ENCODE peak calls at places on chromosome 1, in nine cellular contexts. N is GM12865, P is psoas muscle, A is ovary, Z is GM23338, Y is WERI-Rb-1, S is hepatocyte, H is endothelial cell, R is activated B cell treated with CpG ODN at 0.5 μM for 24 hours. M is an unnamed sample.

GRCh38 chr1:243471026-243471685 is 215.3 kb downstream of the SDCCAG8 start:
- DNase-seq in S (no peak), Y (peak), H (no peak), P (no peak), R (no peak), N (no peak), A (no peak), Z (no peak), M (no peak)

GRCh38 chr1:202143768-202144509 is 598 bp downstream of the ARL8A start:
- DNase-seq in Z (peak), R (peak), N (peak), Y (peak), H (peak), P (peak), A (peak), S (peak), M (no peak)

GRCh38 chr1:154808909-154809262 is 61.2 kb downstream of the KCNN3 start:
- DNase-seq in S (no peak), Z (no peak), A (no peak), P (peak), Y (peak), H (no peak), N (peak), R (no peak), M (no peak)

GRCh38 chr1:16351449-16351993 is 759 bp downstream of the FBXO42 start:
- DNase-seq in Y (no peak), A (no peak), S (peak), P (no peak), N (no peak), R (no peak), H (no peak), Z (peak), M (no peak)

GRCh38 chr1:242524571-242525359 is at the start of gene PLD5:
- DNase-seq in H (peak), A (peak), P (no peak), R (peak), Y (peak), S (peak), N (no peak), Z (peak), M (peak)

GRCh38 chr1:220338759-220339158 is 66.5 kb upstream of the RAB3GAP2 start:
- DNase-seq in A (no peak), P (no peak), R (no peak), N (no peak), Z (peak), H (no peak), S (no peak), Y (no peak), M (no peak)

GRCh38 chr1:75768021-75768420 is 18.0 kb upstream of the RABGGTB start:
- DNase-seq in N (no peak), H (no peak), P (no peak), A (no peak), Y (no peak), Z (peak), S (no peak), R (no peak), M (no peak)

GRCh38 chr1:85578321-85579295 is 2.0 kb upstream of the CCN1 start:
- DNase-seq in P (no peak), Y (no peak), Z (peak), S (peak), A (no peak), N (no peak), R (no peak), H (no peak), M (no peak)

GRCh38 chr1:223811634-223812101 is 34.1 kb downstream of the TP53BP2 start:
- DNase-seq in Y (no peak), P (no peak), H (no peak), Z (peak), N (peak), S (no peak), A (no peak), R (no peak), M (no peak)
- TF ChIP-seq CTCF in Y (no peak), P (peak), H (no peak), Z (peak), N (peak), S (peak), A (no peak), R (no peak), M (no peak)

DNA sequence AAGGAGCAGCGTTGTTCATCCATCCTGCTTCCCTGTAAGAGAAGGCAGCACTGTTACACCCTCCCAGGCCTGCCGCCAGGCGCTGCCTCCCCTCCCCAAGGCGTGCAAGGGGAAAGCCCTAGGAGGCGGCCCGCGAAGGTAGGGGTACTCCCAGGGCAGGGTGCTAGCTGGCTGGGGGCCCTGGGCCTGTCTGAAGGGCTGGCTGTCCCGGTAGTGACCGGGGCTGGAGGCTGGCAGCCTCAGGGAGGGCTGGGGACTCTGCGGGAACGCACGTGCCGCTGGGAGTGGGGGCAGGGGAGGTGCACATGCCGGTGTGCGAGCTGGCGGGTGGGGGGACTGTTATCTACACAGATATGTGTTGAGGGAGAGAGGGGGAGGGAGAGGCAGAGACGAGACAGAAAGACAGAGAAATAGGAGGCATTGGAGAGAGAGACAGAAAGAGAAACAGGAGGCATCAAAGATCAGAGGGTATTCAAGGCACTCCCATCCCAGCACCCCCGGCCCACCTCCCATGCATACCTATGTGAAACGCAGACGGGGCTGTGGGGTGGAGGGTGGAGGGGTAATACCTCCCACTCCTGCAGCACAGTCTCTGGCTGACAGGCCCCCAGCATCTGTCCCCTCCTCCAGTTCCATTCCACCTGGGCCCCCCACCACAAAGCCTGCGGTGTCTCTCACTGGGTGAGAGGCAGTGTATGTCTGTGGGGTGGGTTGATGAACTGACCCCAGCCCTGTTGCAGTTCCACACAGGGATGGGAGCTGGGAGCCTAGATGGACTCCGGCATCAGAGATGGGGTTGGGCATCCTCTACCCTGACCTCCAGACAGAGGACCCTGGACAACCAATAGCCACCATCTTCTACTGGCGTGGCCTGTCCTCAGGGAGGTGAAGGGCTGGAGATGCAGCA is 49.9 kb downstream of the RAP1GAP start:
- DNase-seq in Z (peak), Y (no peak), A (no peak), P (no peak), R (no peak), S (peak), N (no peak), H (no peak), M (no peak)
- TF ChIP-seq CTCF in Z (no peak), Y (no peak), A (no peak), P (no peak), R (no peak), S (no peak), N (no peak), H (no peak), M (no peak)

GRCh38 chr1:227782226-227782625 is 33.2 kb upstream of the PRSS38 start:
- DNase-seq in S (no peak), Z (no peak), R (no peak), N (no peak), P (peak), Y (no peak), A (no peak), H (no peak), M (no peak)
- TF ChIP-seq CTCF in S (no peak), Z (no peak), R (no peak), N (no peak), P (no peak), Y (no peak), A (no peak), H (no peak), M (no peak)

GRCh38 chr1:206658264-206658980 is 23.1 kb downstream of the DYRK3 start:
- DNase-seq in P (peak), Z (peak), Y (peak), R (peak), H (peak), A (no peak), S (peak), N (peak), M (no peak)
- TF ChIP-seq CTCF in P (peak), Z (peak), Y (peak), R (no peak), H (peak), A (no peak), S (peak), N (peak), M (peak)

DNA sequence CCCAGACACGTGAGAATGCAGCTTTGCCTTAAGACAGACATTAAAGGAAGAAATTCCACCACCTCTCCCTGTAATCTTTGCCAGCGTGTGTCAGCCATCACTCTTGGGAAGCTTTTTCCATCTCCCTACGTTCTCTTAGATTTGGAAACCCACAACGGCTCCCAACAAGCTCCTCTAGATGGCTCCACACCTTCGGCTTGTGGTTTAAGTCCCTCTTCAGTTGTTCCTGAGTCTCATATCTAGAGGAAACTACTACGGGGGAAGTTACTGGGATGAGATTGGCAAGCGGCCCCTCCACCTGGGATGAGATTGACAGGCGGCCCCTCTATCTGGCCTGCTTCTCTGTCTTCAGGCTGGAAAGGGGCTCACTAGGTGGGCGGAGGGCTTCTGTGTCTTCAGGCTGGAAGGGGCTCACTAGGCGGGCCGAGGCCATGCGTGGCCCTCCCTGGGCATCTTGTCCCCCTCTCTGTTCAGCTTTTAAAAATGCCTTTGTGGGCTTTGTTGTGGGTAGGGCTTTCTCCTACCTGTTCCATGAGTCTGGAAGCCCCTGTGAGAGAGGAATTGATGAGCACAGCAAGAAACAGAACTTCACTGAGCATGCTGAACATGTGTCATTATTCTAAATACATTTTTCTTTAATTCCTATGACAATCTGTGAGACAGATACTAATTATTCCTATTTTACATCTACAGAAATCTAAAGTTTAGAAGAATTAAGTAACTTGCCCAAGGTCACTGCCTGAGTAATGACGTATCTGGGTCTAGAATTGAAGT is 670.5 kb downstream of the KIF26B start:
- DNase-seq in P (no peak), N (no peak), R (no peak), Y (no peak), Z (peak), S (peak), A (no peak), H (no peak), M (no peak)
- TF ChIP-seq CTCF in P (no peak), N (no peak), R (no peak), Y (no peak), Z (peak), S (peak), A (no peak), H (no peak), M (no peak)

GRCh38 chr1:236391008-236391407 is 3.1 kb upstream of the EDARADD start:
- DNase-seq in A (no peak), R (no peak), S (no peak), Y (no peak), P (no peak), H (no peak), N (no peak), Z (no peak), M (no peak)

GRCh38 chr1:236394016-236394481 is at the start of gene EDARADD:
- DNase-seq in N (peak), A (no peak), R (no peak), S (no peak), H (no peak), Z (no peak), P (no peak), Y (no peak), M (no peak)

GRCh38 chr1:236389253-236389652 is 4.8 kb upstream of the EDARADD start:
- DNase-seq in Z (no peak), A (no peak), N (no peak), S (no peak), Y (no peak), P (no peak), R (no peak), H (no peak), M (no peak)

GRCh38 chr1:236394905-236395779 is 1.1 kb downstream of the EDARADD start:
- DNase-seq in H (peak), R (peak), S (peak), Y (peak), N (peak), P (no peak), A (no peak), Z (peak), M (no peak)

DNA sequence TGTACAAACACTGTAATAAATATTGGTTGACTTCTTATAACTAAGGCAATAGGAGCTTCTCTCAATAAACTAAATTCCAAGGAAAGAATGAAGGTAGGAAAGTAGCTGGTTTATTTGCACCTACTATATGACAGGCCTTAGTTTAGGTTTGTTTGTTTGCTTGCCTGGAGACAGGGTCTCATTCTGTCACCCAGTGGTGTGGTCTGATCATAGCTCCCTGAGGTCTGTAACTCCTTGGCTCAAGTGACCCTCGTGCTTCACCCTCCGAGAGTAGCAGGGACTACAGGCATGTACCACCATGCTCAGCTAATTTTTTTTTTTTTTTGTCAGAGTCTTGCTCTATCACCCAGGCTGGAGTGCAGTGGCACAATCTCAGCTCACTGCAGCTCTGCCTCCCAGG is 1.9 kb upstream of the EDARADD start:
- DNase-seq in S (no peak), A (no peak), H (no peak), Z (no peak), Y (no peak), P (no peak), R (no peak), N (no peak), M (no peak)
- TF ChIP-seq CTCF in S (no peak), A (no peak), H (no peak), Z (no peak), Y (no peak), P (no peak), R (no peak), N (no peak), M (no peak)

DNA sequence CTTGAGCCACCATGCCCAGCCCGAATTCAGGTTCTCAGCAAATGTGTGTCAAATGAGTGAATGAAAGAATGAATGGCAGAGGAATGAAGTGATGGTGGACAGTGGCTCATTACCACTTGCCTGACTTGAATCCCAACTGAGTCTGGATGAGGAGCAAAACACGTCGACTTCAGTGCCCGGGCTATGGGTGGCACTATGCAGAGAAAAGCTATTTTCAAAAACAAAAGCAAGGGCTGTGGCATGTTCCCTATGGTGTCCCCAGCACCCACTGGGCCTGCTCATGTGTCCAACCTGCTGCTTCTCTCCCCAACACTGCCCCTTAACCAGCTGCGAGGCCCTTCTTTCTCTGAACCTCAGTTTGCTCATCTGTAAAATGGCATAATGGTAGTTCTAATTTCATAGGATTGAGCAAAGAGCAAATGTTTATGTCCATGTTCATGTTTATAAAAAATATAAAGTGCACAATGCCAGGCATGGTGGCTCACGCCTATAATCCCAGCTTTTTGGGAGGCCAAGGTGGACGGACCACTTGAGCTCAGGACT is 4.3 kb upstream of the MAD2L2 start:
- DNase-seq in Y (no peak), A (no peak), N (no peak), H (no peak), S (no peak), R (no peak), Z (no peak), P (no peak), M (no peak)
- TF ChIP-seq CTCF in Y (no peak), A (no peak), N (no peak), H (no peak), S (no peak), R (no peak), Z (peak), P (no peak), M (no peak)

GRCh38 chr1:12339410-12339809 is 109.6 kb downstream of the VPS13D start:
- DNase-seq in A (no peak), Z (peak), Y (no peak), R (no peak), H (no peak), N (no peak), P (no peak), S (peak), M (no peak)
- TF ChIP-seq CTCF in A (no peak), Z (peak), Y (peak), R (no peak), H (no peak), N (no peak), P (no peak), S (peak), M (no peak)

GRCh38 chr1:113147073-113147625 is 74.2 kb downstream of the LRIG2 start:
- DNase-seq in Y (no peak), Z (no peak), A (no peak), H (no peak), S (no peak), P (no peak), N (no peak), R (no peak), M (no peak)
- TF ChIP-seq CTCF in Y (no peak), Z (no peak), A (no peak), H (no peak), S (no peak), P (no peak), N (no peak), R (no peak), M (no peak)

GRCh38 chr1:93842750-93843500 is 36.1 kb downstream of the DNTTIP2 start:
- DNase-seq in Z (no peak), R (no peak), H (no peak), A (no peak), S (no peak), Y (no peak), P (no peak), N (no peak), M (no peak)

GRCh38 chr1:93845554-93846150 is 33.4 kb downstream of the DNTTIP2 start:
- DNase-seq in Z (peak), Y (no peak), P (no peak), A (peak), S (peak), R (no peak), N (peak), H (no peak), M (no peak)

GRCh38 chr1:93846151-93846928 is 32.7 kb downstream of the DNTTIP2 start:
- DNase-seq in A (peak), Y (peak), N (peak), R (peak), P (peak), Z (peak), S (peak), H (peak), M (peak)

GRCh38 chr1:93841771-93842170 is 37.2 kb downstream of the DNTTIP2 start:
- DNase-seq in S (no peak), R (no peak), A (no peak), H (no peak), N (no peak), Z (no peak), Y (no peak), P (no peak), M (no peak)

DNA sequence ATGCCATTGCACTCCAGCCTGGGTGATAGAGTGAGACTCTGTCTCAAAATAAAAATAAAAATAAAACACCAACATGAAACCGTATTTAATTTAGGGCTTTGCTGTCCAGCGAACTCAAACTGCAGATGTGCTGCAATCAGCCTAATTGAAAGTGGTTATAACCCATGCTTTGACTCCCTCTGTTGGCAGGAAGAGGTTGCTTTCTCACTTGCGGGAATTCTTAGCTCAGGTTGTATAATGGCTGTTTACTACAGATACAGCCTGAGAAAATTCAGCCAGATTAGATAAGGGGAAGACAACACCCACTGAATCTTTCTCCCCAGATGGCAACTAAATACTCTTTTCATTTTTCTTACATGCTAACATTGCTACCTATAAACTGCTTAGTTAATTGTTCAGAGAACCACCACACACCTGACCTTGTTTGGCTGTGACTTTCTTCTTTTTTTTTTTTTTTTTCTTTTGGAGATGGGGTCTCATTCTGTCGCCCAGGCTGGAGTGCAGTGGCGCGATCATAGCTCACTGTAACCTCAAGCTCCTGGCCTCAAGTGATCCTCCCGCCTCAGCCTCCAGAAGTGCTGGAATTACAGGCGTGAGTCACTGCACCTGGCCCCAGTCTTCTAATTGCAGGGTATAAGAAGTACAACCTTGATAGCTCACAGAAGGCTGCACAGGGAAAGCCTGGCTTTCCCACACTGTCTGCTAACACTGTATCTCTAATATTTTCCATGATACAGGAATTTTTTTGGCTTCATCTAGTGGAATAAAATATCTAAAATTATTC is 34.6 kb downstream of the DNTTIP2 start:
- DNase-seq in S (peak), Z (peak), P (no peak), A (peak), H (peak), Y (peak), R (no peak), N (peak), M (no peak)
- TF ChIP-seq CTCF in S (peak), Z (peak), P (peak), A (peak), H (peak), Y (peak), R (no peak), N (peak), M (peak)